ENCODE peak calls at places on chromosomes 11 and 22, in nine cellular contexts. I, Q, D, K, N, V, F, A and R are unnamed samples.

GRCh38 chr11:45354976-45355705 is 69.0 kb upstream of the SYT13 start:
- DNase-seq in I (peak; percentile 89), Q (peak; percentile 86), D (peak; percentile 91), K (peak; percentile 95), N (peak; percentile 83), V (peak; percentile 88), F (peak; percentile 55), A (peak; percentile 90), R (peak; percentile 85)

GRCh38 chr22:28019881-28020861 is 101.1 kb upstream of the PITPNB start:
- DNase-seq in I (peak; percentile 62), Q (peak; percentile 66), D (peak; percentile 75), K (peak; percentile 86), N (peak; percentile 67), V (peak; percentile 79), F (peak; percentile 16), A (peak; percentile 78), R (peak; percentile 86)

GRCh38 chr22:29380032-29380781 is 8.2 kb downstream of the AP1B1 start:
- DNase-seq in I (no peak), Q (no peak), D (no peak), K (no peak), N (no peak), V (no peak), F (no peak), A (no peak), R (no peak)

GRCh38 chr11:35011389-35011788 is 95.0 kb downstream of the PDHX start:
- DNase-seq in I (no peak), Q (peak; percentile 39), D (no peak), K (no peak), N (no peak), V (no peak), F (no peak), A (no peak), R (no peak)

GRCh38 chr11:118267486-118267885 is 3.4 kb upstream of the MPZL2 start:
- DNase-seq in I (no peak), Q (no peak), D (no peak), K (no peak), N (no peak), V (no peak), F (no peak), A (no peak), R (no peak)

GRCh38 chr11:118170231-118170630 is 6.2 kb downstream of the SCN2B start:
- DNase-seq in I (no peak), Q (no peak), D (no peak), K (no peak), N (no peak), V (no peak), F (no peak), A (no peak), R (no peak)

GRCh38 chr11:127470485-127470884 is 469.9 kb upstream of the KIRREL3 start:
- DNase-seq in I (no peak), Q (no peak), D (no peak), K (no peak), N (peak; percentile 0), V (peak; percentile 36), F (no peak), A (no peak), R (peak; percentile 9)

GRCh38 chr11:14894657-14895598 is 2.9 kb upstream of the CYP2R1 start:
- DNase-seq in I (no peak), Q (peak; percentile 94), D (peak; percentile 72), K (peak; percentile 41), N (peak; percentile 71), V (peak; percentile 15), F (no peak), A (peak; percentile 27), R (no peak)

GRCh38 chr22:31342389-31343125 is 3.6 kb downstream of the PATZ1 start:
- DNase-seq in I (no peak), Q (no peak), D (no peak), K (no peak), N (no peak), V (peak; percentile 12), F (no peak), A (no peak), R (no peak)
- H3K4me1 ChIP-seq in I (peaks cover 78% of the 10 kb centered on the region), Q (peaks cover 22% of the 10 kb centered on the region), D (peaks cover 3% of the 10 kb centered on the region), K (peaks cover 55% of the 10 kb centered on the region), N (peaks cover 2% of the 10 kb centered on the region), V (peaks cover 84% of the 10 kb centered on the region), F (peaks cover 37% of the 10 kb centered on the region), A (peaks cover 26% of the 10 kb centered on the region), R (peaks cover 23% of the 10 kb centered on the region)

GRCh38 chr11:50188040-50188439 is 155.4 kb downstream of the OR4C45 start:
- DNase-seq in I (no peak), Q (no peak), D (no peak), K (no peak), N (no peak), V (no peak), F (no peak), A (no peak), R (no peak)
- H3K9me3 ChIP-seq in I (no peaks in the 10 kb centered on the region), Q (no peaks in the 10 kb centered on the region), D (no peaks in the 10 kb centered on the region), K (no peaks in the 10 kb centered on the region), N (no peaks in the 10 kb centered on the region), V (no peaks in the 10 kb centered on the region), F (peaks cover 5% of the 10 kb centered on the region), A (no peaks in the 10 kb centered on the region), R (no peaks in the 10 kb centered on the region)

DNA sequence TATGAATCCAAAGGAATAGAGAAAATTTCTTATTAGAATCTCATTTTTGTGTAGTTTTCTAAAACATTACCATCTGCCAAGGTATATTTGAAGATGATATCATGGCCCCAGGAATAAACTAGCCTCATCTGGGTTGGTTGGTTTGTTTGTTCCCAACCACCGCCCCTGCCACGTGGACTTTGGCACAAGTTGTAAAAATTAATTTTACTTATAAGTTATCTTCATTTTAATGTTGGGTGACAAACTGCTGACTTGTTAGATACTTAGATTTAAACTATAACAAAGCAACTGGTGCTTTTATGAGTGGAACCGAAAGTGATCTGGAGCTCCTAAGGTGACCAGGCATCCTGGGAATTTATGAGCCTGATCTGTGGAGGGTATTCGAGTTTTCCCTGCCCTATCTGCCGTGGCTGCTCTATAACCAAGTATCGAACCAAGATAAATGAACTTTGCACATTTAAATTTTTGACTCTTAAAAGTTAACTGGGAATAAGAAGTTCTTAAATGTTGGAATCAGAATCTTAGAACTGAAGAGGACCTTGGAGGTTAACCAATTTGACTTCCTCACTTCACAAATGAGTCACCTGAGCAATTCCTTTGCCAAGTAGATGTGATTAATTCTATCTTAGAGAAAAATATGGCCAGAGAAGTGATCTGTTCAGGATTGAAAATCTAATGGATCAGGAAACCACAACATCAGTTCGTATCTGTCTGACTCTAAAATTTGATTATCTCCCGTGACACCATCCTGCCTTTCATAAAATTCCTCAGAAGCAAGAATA is 129.1 kb upstream of the ARHGAP42 start:
- DNase-seq in I (no peak), Q (peak; percentile 66), D (no peak), K (no peak), N (no peak), V (no peak), F (peak; percentile 60), A (no peak), R (no peak)
- H3K4me3 ChIP-seq in I (no peak overlapping the region), Q (no peak overlapping the region), D (no peak overlapping the region), K (no peak overlapping the region), N (no peak overlapping the region), V (no peak overlapping the region), F (no peak overlapping the region), A (no peak overlapping the region), R (no peak overlapping the region)

GRCh38 chr11:61957028-61957770 is 7.0 kb downstream of the BEST1 start:
- DNase-seq in I (no peak), Q (no peak), D (no peak), K (no peak), N (no peak), V (no peak), F (no peak), A (no peak), R (no peak)

GRCh38 chr11:61958590-61958989 is 8.4 kb downstream of the BEST1 start:
- DNase-seq in I (no peak), Q (no peak), D (no peak), K (no peak), N (no peak), V (no peak), F (no peak), A (no peak), R (no peak)

GRCh38 chr11:61960532-61960931 is 6.9 kb downstream of the FTH1 start:
- DNase-seq in I (no peak), Q (no peak), D (peak; percentile 40), K (no peak), N (no peak), V (no peak), F (no peak), A (no peak), R (no peak)

GRCh38 chr11:61959678-61960077 is 7.8 kb downstream of the FTH1 start:
- DNase-seq in I (no peak), Q (no peak), D (peak; percentile 39), K (peak; percentile 36), N (no peak), V (no peak), F (no peak), A (no peak), R (no peak)

GRCh38 chr11:61959026-61959608 is 8.3 kb downstream of the FTH1 start:
- DNase-seq in I (no peak), Q (no peak), D (peak; percentile 24), K (peak; percentile 24), N (no peak), V (no peak), F (no peak), A (no peak), R (no peak)
- H3K4me1 ChIP-seq in I (peaks cover 24% of the 10 kb centered on the region), Q (no peaks in the 10 kb centered on the region), D (no peaks in the 10 kb centered on the region), K (peaks cover 29% of the 10 kb centered on the region), N (peaks cover 48% of the 10 kb centered on the region), V (peaks cover 45% of the 10 kb centered on the region), F (peaks cover 15% of the 10 kb centered on the region), A (peaks cover 39% of the 10 kb centered on the region), R (no peaks in the 10 kb centered on the region)